ENCODE peak calls at places on chromosomes 4 and X, in four cellular contexts. One of them, this sample, is unnamed.

GRCh38 chr4:171130126-171130801 is 682.9 kb upstream of the GALNTL6 start:
- DNase-seq in GM12878: no peak
- DNase-seq in GM12891: no peak
- DNase-seq in K562: no peak
- DNase-seq in this sample: no peak

GRCh38 chr4:60992037-60992436 is 208.1 kb upstream of the ADGRL3 start:
- DNase-seq in GM12878: no peak
- DNase-seq in GM12891: no peak
- DNase-seq in K562: no peak
- DNase-seq in this sample: no peak

GRCh38 chrX:29634516-29634915 is 580.8 kb upstream of the MAGEB2 start:
- DNase-seq in GM12878: no peak
- DNase-seq in GM12891: no peak
- DNase-seq in K562: no peak
- DNase-seq in this sample: no peak

GRCh38 chr4:122038896-122039295 is 87.0 kb upstream of the TRPC3 start:
- DNase-seq in GM12878: no peak
- DNase-seq in GM12891: no peak
- DNase-seq in K562: no peak
- DNase-seq in this sample: no peak

GRCh38 chrX:39427492-39428289 is 626.4 kb downstream of the MID1IP1 start:
- DNase-seq in GM12878: no peak
- DNase-seq in GM12891: no peak
- DNase-seq in K562: no peak
- DNase-seq in this sample: peak

GRCh38 chrX:23008431-23009099 is 8.8 kb downstream of the DDX53 start:
- DNase-seq in GM12878: no peak
- DNase-seq in GM12891: no peak
- DNase-seq in K562: no peak
- DNase-seq in this sample: no peak

GRCh38 chr4:8063974-8064563 is 94.5 kb downstream of the ABLIM2 start:
- DNase-seq in GM12878: no peak
- DNase-seq in GM12891: no peak
- DNase-seq in K562: no peak
- DNase-seq in this sample: no peak

GRCh38 chr4:94642561-94642866 is 115.2 kb upstream of the BMPR1B start:
- DNase-seq in GM12878: no peak
- DNase-seq in GM12891: no peak
- DNase-seq in K562: no peak
- DNase-seq in this sample: no peak

GRCh38 chrX:110056419-110056818 is 53.5 kb downstream of the TMEM164 start:
- DNase-seq in GM12878: no peak
- DNase-seq in GM12891: no peak
- DNase-seq in K562: no peak
- DNase-seq in this sample: no peak

GRCh38 chr4:56723201-56723605 is 42.1 kb upstream of the HOPX start:
- DNase-seq in GM12878: no peak
- DNase-seq in GM12891: no peak
- DNase-seq in K562: no peak
- DNase-seq in this sample: no peak

GRCh38 chrX:130637591-130637990 is 235.8 kb downstream of the RBMX2 start:
- DNase-seq in GM12878: no peak
- DNase-seq in GM12891: no peak
- DNase-seq in K562: no peak
- DNase-seq in this sample: no peak

GRCh38 chr4:41072021-41072777 is 142.1 kb downstream of the APBB2 start:
- DNase-seq in GM12878: peak
- DNase-seq in GM12891: no peak
- DNase-seq in K562: no peak
- DNase-seq in this sample: no peak

GRCh38 chrX:53251307-53251706 is 26.3 kb upstream of the KDM5C start:
- DNase-seq in GM12878: no peak
- DNase-seq in GM12891: no peak
- DNase-seq in K562: no peak
- DNase-seq in this sample: no peak

GRCh38 chrX:133677123-133678063 is 262.1 kb upstream of the GPC4 start:
- DNase-seq in GM12878: no peak
- DNase-seq in GM12891: no peak
- DNase-seq in K562: no peak
- DNase-seq in this sample: no peak

GRCh38 chr4:113616443-113616842 is 145.1 kb downstream of the CAMK2D start:
- DNase-seq in GM12878: no peak
- DNase-seq in GM12891: no peak
- DNase-seq in K562: no peak
- DNase-seq in this sample: no peak

GRCh38 chr4:94530073-94530472 is 78.3 kb downstream of the PDLIM5 start:
- DNase-seq in GM12878: no peak
- DNase-seq in GM12891: no peak
- DNase-seq in K562: no peak
- DNase-seq in this sample: no peak

GRCh38 chr4:48331577-48332340 is 9.6 kb upstream of the SLAIN2 start:
- DNase-seq in GM12878: no peak
- DNase-seq in GM12891: no peak
- DNase-seq in K562: no peak
- DNase-seq in this sample: peak

GRCh38 chr4:5165419-5166369 is 114.4 kb downstream of the STK32B start:
- DNase-seq in GM12878: no peak
- DNase-seq in GM12891: no peak
- DNase-seq in K562: no peak
- DNase-seq in this sample: no peak

GRCh38 chr4:171117457-171117856 is 695.7 kb upstream of the GALNTL6 start:
- DNase-seq in GM12878: no peak
- DNase-seq in GM12891: no peak
- DNase-seq in K562: no peak
- DNase-seq in this sample: no peak

GRCh38 chr4:119977135-119977534 is 89.5 kb downstream of the MAD2L1 start:
- DNase-seq in GM12878: no peak
- DNase-seq in GM12891: no peak
- DNase-seq in K562: no peak
- DNase-seq in this sample: no peak

GRCh38 chr4:141395246-141395830 is 174.6 kb downstream of the ZNF330 start:
- DNase-seq in GM12878: no peak
- DNase-seq in GM12891: no peak
- DNase-seq in K562: no peak
- DNase-seq in this sample: no peak

GRCh38 chrX:45668686-45669443 is 468.2 kb upstream of the DIPK2B start:
- DNase-seq in GM12878: no peak
- DNase-seq in GM12891: no peak
- DNase-seq in K562: no peak
- DNase-seq in this sample: no peak

GRCh38 chr4:137180349-137180748 is 351.9 kb downstream of the PCDH18 start:
- DNase-seq in GM12878: no peak
- DNase-seq in GM12891: no peak
- DNase-seq in K562: no peak
- DNase-seq in this sample: no peak

GRCh38 chr4:16875487-16875886 is 23.0 kb downstream of the LDB2 start:
- DNase-seq in GM12878: no peak
- DNase-seq in GM12891: no peak
- DNase-seq in K562: no peak
- DNase-seq in this sample: no peak

GRCh38 chrX:8649969-8650368 is 82.0 kb downstream of the ANOS1 start:
- DNase-seq in GM12878: no peak
- DNase-seq in GM12891: no peak
- DNase-seq in K562: no peak
- DNase-seq in this sample: no peak

GRCh38 chrX:84339507-84340364 is 151.7 kb upstream of the RPS6KA6 start:
- DNase-seq in GM12878: no peak
- DNase-seq in GM12891: no peak
- DNase-seq in K562: peak
- DNase-seq in this sample: peak

GRCh38 chr4:122044496-122044895 is 92.6 kb upstream of the TRPC3 start:
- DNase-seq in GM12878: no peak
- DNase-seq in GM12891: no peak
- DNase-seq in K562: no peak
- DNase-seq in this sample: no peak

GRCh38 chr4:602559-602942 is 22.8 kb upstream of the PDE6B start:
- DNase-seq in GM12878: no peak
- DNase-seq in GM12891: no peak
- DNase-seq in K562: peak
- DNase-seq in this sample: no peak

GRCh38 chr4:128863314-128864075 is 54.0 kb downstream of the JADE1 start:
- DNase-seq in GM12878: no peak
- DNase-seq in GM12891: no peak
- DNase-seq in K562: peak
- DNase-seq in this sample: no peak

DNA sequence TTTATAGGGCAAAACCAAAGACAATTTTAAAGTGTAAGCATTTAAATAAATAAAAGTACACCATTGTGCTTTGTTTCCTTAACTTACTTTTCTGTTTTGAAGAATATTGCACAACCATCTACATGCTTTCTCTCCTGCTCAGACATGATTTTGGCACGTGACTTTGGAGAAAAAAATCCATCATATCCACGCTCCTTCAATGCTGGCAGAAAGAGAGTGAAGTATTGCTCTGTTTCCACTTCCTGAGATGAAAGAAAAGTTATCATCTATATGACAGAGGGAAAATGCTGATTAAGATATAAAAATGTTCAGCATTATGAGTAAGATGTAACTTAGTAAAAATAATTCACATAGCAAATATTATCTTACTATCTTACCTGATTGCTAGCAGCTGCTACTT is 77.1 kb downstream of the CNOT6L start:
- DNase-seq in GM12878: no peak
- DNase-seq in GM12891: no peak
- DNase-seq in K562: no peak
- DNase-seq in this sample: no peak
- TF ChIP-seq SPI1 in GM12878: no peak
- TF ChIP-seq SPI1 in GM12891: no peak
- TF ChIP-seq SPI1 in K562: no peak
- TF ChIP-seq SPI1 in this sample: no peak

GRCh38 chrX:104523858-104524257 is 42.1 kb upstream of the IL1RAPL2 start:
- DNase-seq in GM12878: no peak
- DNase-seq in GM12891: no peak
- DNase-seq in K562: no peak
- DNase-seq in this sample: no peak
- TF ChIP-seq SPI1 in GM12878: no peak
- TF ChIP-seq SPI1 in GM12891: no peak
- TF ChIP-seq SPI1 in K562: no peak
- TF ChIP-seq SPI1 in this sample: no peak

DNA sequence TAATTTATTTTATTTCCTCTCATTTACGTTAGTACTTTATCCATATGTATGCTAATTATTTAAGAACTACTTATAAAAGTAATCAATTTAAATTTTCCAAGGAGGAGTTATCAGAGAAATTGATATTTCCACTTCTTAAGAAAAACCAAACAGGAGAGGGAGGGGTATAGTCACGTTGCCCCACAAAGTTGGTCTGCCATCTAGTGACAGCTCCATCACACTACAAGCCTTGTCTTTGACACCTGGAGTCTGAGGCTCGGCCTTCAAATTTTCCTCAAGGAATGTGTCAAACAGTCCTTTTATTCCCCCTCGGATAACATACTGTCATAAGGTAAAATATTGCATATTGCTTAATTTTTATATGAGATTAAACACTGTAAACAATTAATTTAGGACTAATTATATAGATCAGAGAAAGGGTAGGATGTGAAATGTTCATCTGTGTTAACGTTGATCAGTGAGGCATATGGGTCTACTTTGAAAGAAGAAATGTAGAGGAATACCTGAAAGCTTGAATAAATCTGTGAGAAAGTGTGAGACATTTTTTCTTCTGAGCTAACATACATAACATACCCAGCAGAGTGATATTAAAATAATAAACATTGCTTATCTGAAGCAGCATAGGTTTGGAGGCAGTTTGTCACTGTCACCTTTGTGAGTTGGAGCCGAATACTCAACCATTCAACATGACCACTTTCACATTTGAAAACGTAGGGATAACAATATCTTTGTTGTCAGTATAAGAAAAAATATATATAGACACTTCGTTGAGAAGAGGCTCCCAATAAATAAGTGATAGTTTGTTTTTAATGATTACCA is 114.4 kb downstream of the GLRA3 start:
- DNase-seq in GM12878: no peak
- DNase-seq in GM12891: peak
- DNase-seq in K562: peak
- DNase-seq in this sample: peak
- TF ChIP-seq SPI1 in GM12878: no peak
- TF ChIP-seq SPI1 in GM12891: no peak
- TF ChIP-seq SPI1 in K562: no peak
- TF ChIP-seq SPI1 in this sample: no peak

DNA sequence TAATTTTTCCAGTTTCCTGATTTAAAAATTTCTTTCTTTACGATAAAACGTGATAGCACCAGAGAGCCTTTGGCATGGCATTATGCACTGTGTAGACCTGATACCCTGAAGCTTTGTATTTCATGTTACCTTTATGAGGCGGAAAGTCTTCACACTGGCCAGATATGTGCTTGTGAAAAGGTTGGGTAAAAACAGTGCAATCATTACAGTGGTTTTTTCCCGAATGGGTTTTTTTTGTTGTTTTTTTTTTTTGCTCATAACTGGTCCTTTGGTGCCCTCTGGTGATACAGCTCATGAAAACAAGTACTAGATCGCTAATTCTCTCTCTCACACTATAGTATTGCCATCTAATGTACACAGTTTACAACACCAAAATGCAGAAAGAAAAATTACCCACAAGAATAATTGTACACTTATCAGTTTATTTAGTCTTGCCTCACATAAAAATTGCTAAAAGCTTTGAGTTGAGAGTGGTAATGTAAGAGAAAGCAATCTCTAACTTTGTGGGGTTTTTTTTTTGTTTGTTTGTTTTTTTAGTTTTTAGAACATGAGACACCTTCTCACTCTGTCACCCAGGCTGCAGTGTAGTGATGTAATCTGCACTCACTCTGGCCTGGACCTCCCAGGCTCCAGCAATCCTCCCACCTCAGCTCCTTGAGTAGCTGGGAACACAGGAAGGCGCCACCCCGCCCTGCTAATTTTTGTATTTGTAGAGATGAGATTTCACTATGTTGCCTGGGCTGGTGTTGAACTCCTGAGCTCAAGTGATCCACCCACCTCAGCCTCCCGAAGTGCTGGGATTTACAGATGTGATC is 21.3 kb downstream of the SPCS3 start:
- DNase-seq in GM12878: no peak
- DNase-seq in GM12891: no peak
- DNase-seq in K562: peak
- DNase-seq in this sample: peak
- TF ChIP-seq SPI1 in GM12878: no peak
- TF ChIP-seq SPI1 in GM12891: no peak
- TF ChIP-seq SPI1 in K562: no peak
- TF ChIP-seq SPI1 in this sample: no peak

GRCh38 chr4:9820343-9820742 is 38.9 kb downstream of the DRD5 start:
- DNase-seq in GM12878: no peak
- DNase-seq in GM12891: no peak
- DNase-seq in K562: no peak
- DNase-seq in this sample: no peak

GRCh38 chr4:9825049-9825448 is 43.6 kb downstream of the DRD5 start:
- DNase-seq in GM12878: no peak
- DNase-seq in GM12891: no peak
- DNase-seq in K562: no peak
- DNase-seq in this sample: no peak
- TF ChIP-seq SPI1 in GM12878: no peak
- TF ChIP-seq SPI1 in GM12891: no peak
- TF ChIP-seq SPI1 in K562: no peak
- TF ChIP-seq SPI1 in this sample: no peak